ENCODE peak calls at places on chromosomes 1 and 21, in six cellular contexts. A is SHP77; G is T-cell; Y is iPS DF 19.7; N is neural progenitor cell; X is CD4-positive, alpha-beta T cell. V is an unnamed sample.

GRCh38 chr1:172960019-172960418 is 90.7 kb downstream of the TNFSF18 start:
- DNase-seq in Y (no peak), G (no peak), A (no peak), X (no peak), N (no peak), V (no peak)

GRCh38 chr1:41678141-41678878 is 193.8 kb upstream of the EDN2 start:
- DNase-seq in Y (no peak), G (no peak), X (no peak), A (no peak), N (no peak), V (no peak)

GRCh38 chr1:93605812-93606512 is 75.7 kb downstream of the BCAR3 start:
- DNase-seq in N (no peak), A (no peak), G (no peak), X (no peak), Y (no peak), V (no peak)

GRCh38 chr1:153774780-153775431 is at the start of gene SLC27A3:
- DNase-seq in N (peak; percentile 58), G (peak; percentile 20), A (peak; percentile 89), Y (no peak), X (no peak), V (peak; percentile 25)

GRCh38 chr21:36491191-36491916 is 11.4 kb upstream of the CLDN14 start:
- DNase-seq in X (no peak), N (peak; percentile 26), G (no peak), A (no peak), Y (no peak), V (no peak)

GRCh38 chr21:38188037-38188436 is 68.8 kb upstream of the KCNJ15 start:
- DNase-seq in A (no peak), N (no peak), X (no peak), Y (no peak), G (no peak), V (no peak)

GRCh38 chr1:209899948-209900347 is 38.1 kb upstream of the SYT14 start:
- DNase-seq in Y (peak; percentile 28), A (no peak), X (no peak), N (peak; percentile 56), G (no peak), V (peak; percentile 34)

GRCh38 chr1:229251185-229251584 is 19.7 kb upstream of the RAB4A start:
- DNase-seq in X (no peak), Y (no peak), A (no peak), G (no peak), N (peak; percentile 76), V (no peak)

GRCh38 chr1:27517907-27518718 is 28.1 kb upstream of the WASF2 start:
- DNase-seq in Y (no peak), X (no peak), N (no peak), A (peak; percentile 84), G (no peak), V (no peak)

GRCh38 chr1:228837817-228838716 is 102.8 kb downstream of the RHOU start:
- DNase-seq in G (no peak), X (no peak), A (no peak), N (no peak), Y (no peak), V (peak; percentile 34)

GRCh38 chr1:43821471-43821870 is 112.1 kb upstream of the ARTN start:
- DNase-seq in N (no peak), Y (no peak), G (no peak), X (no peak), A (no peak), V (no peak)

GRCh38 chr1:44119525-44119924 is 904 bp downstream of the KLF17 start:
- DNase-seq in Y (peak; percentile 7), X (no peak), N (no peak), A (no peak), G (no peak), V (no peak)

GRCh38 chr1:42756956-42757891 is 9.6 kb downstream of the P3H1 start:
- DNase-seq in X (no peak), G (no peak), N (peak; percentile 81), Y (no peak), A (peak; percentile 66), V (no peak)

GRCh38 chr1:180912211-180912800 is 391 bp upstream of the KIAA1614 start:
- DNase-seq in N (peak; percentile 82), A (no peak), Y (no peak), X (no peak), G (no peak), V (peak; percentile 80)

GRCh38 chr21:41768371-41769042 is 1.7 kb upstream of the RIPK4 start:
- DNase-seq in N (peak; percentile 67), G (no peak), X (peak; percentile 26), A (peak; percentile 76), Y (no peak), V (no peak)

V was measured in H1.